ENCODE peak calls at places on chromosome 14, in six cellular contexts. F is IMR-90, W is H1, Z is mesendoderm, S is neuronal stem cell, J is mesenchymal stem cell. E is an unnamed sample.

GRCh38 chr14:95953111-95953724 is 76.6 kb downstream of the TUNAR start:
- DNase-seq in J (no peak), Z (peak), F (no peak), S (peak), W (no peak), E (peak)

GRCh38 chr14:24681056-24681455 is 47.1 kb upstream of the GZMB start:
- DNase-seq in Z (no peak), J (no peak), F (no peak), S (no peak), W (no peak), E (no peak)

GRCh38 chr14:86088156-86088555 is 558.2 kb downstream of the FLRT2 start:
- DNase-seq in W (no peak), S (no peak), J (no peak), F (no peak), Z (no peak), E (no peak)

GRCh38 chr14:55858604-55859003 is 259.6 kb upstream of the PELI2 start:
- DNase-seq in F (no peak), S (no peak), J (no peak), Z (no peak), W (no peak), E (no peak)

GRCh38 chr14:80726211-80726610 is 215.3 kb downstream of the CEP128 start:
- DNase-seq in J (no peak), S (no peak), F (no peak), Z (no peak), W (no peak), E (no peak)

GRCh38 chr14:70333703-70334102 is 25.8 kb downstream of the COX16 start:
- DNase-seq in S (no peak), F (no peak), W (no peak), J (no peak), Z (no peak), E (no peak)

GRCh38 chr14:36271939-36272907 is 48.2 kb downstream of the MBIP start:
- DNase-seq in Z (no peak), S (no peak), W (no peak), F (peak), J (no peak), E (no peak)

GRCh38 chr14:35390577-35391387 is 13.8 kb downstream of the NFKBIA start:
- DNase-seq in W (no peak), S (no peak), J (peak), F (no peak), Z (peak), E (peak)

GRCh38 chr14:55188686-55189295 is 2.6 kb downstream of the DLGAP5 start:
- DNase-seq in J (peak), F (peak), Z (no peak), S (no peak), W (no peak), E (no peak)

GRCh38 chr14:67551940-67552339 is 18.9 kb downstream of the PLEKHH1 start:
- DNase-seq in Z (no peak), W (no peak), F (no peak), S (no peak), J (no peak), E (no peak)

GRCh38 chr14:72609205-72609916 is 284.5 kb downstream of the DPF3 start:
- DNase-seq in J (no peak), Z (no peak), S (no peak), F (no peak), W (no peak), E (no peak)

GRCh38 chr14:98120831-98121464 is 1151.0 kb downstream of the BCL11B start:
- DNase-seq in W (no peak), Z (no peak), S (no peak), F (no peak), J (no peak), E (no peak)

GRCh38 chr14:73612339-73613045 is at the start of gene ACOT6:
- DNase-seq in F (peak), S (peak), Z (peak), J (peak), W (no peak), E (peak)

GRCh38 chr14:25431211-25432076 is 381.5 kb upstream of the STXBP6 start:
- DNase-seq in F (no peak), J (no peak), S (peak), W (peak), Z (peak), E (peak)

GRCh38 chr14:95134304-95134933 is 22.9 kb downstream of the DICER1 start:
- DNase-seq in J (peak), Z (no peak), S (no peak), W (no peak), F (peak), E (peak)

GRCh38 chr14:95299271-95299670 is 20.4 kb downstream of the CLMN start:
- DNase-seq in W (no peak), F (no peak), S (no peak), Z (no peak), J (no peak), E (no peak)

GRCh38 chr14:105315211-105315721 is 718 bp downstream of the PACS2 start:
- DNase-seq in J (peak), F (no peak), S (no peak), W (no peak), Z (peak), E (no peak)

GRCh38 chr14:23119362-23120327 is 590 bp upstream of the CEBPE start:
- DNase-seq in J (no peak), Z (peak), F (no peak), W (no peak), S (no peak), E (no peak)

GRCh38 chr14:94054936-94055335 is 26.1 kb downstream of the DDX24 start:
- DNase-seq in S (no peak), F (no peak), Z (no peak), W (no peak), J (no peak), E (no peak)

GRCh38 chr14:68634874-68635601 is 157.8 kb downstream of the ZFP36L1 start:
- DNase-seq in S (no peak), J (no peak), W (no peak), Z (no peak), F (no peak), E (no peak)

GRCh38 chr14:43755707-43756106 is 751.4 kb downstream of the FSCB start:
- DNase-seq in J (no peak), S (no peak), Z (no peak), W (no peak), F (no peak), E (no peak)

GRCh38 chr14:99232406-99233214 is 39.4 kb downstream of the BCL11B start:
- DNase-seq in S (no peak), J (no peak), W (no peak), F (no peak), Z (no peak), E (no peak)
- H2AK5ac ChIP-seq in S (peak), J (no peak), W (peak), F (no peak), Z (peak), E (peak)

GRCh38 chr14:103124501-103125001 is 1.3 kb downstream of the TNFAIP2 start:
- DNase-seq in F (no peak), Z (no peak), S (no peak), W (no peak), J (no peak), E (no peak)

GRCh38 chr14:103125098-103126070 is 2.1 kb downstream of the TNFAIP2 start:
- DNase-seq in Z (no peak), J (no peak), W (no peak), F (no peak), S (no peak), E (no peak)

GRCh38 chr14:103127356-103127755 is 4.1 kb downstream of the TNFAIP2 start:
- DNase-seq in J (no peak), F (no peak), Z (no peak), W (no peak), S (no peak), E (peak)

GRCh38 chr14:103126873-103127304 is 3.6 kb downstream of the TNFAIP2 start:
- DNase-seq in W (no peak), F (no peak), S (peak), J (no peak), Z (peak), E (peak)

GRCh38 chr14:103126088-103126872 is 3.0 kb downstream of the TNFAIP2 start:
- DNase-seq in W (no peak), J (no peak), S (no peak), F (no peak), Z (no peak), E (no peak)
- H3K4me3 ChIP-seq in W (peak), J (peak), S (peak), F (no peak), Z (no peak), E (peak)

DNA sequence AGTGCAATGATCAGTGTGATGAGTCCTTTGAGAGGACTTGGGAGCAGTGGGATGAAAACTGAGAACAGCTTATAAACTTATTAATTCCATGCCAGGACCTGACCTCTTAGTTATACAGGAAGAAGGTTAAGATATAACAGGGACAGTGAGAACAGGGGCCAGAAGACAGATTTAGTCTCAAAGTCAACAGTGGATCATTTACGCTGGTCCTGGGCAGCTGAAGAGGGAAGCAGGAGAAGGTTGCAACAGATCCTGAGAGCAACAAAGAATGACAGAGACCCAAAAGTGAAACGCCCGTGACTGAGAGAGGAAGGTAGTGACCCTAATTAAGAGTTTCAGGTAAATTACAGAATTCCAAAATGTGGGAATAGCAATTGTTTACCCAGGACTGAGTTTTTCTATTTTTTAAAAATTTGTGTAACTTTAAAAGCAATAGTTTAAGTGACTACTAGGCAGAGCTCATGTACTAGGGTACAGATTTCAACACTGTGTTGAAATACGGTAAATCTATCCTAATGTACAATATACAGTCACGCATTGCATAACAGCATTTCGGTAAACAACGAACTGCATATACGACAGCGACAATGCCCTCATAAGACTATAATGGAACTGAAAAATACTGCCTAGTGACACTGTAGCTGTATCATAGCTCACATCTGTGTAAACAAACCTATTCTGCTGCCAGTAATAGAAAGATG is 77.7 kb upstream of the GNPNAT1 start:
- DNase-seq in Z (no peak), F (no peak), S (no peak), J (no peak), W (no peak), E (no peak)
- H3K23ac ChIP-seq in Z (no peak), F (no peak), S (no peak), J (no peak), W (no peak), E (no peak)

GRCh38 chr14:21077672-21078071 is 7.6 kb downstream of the ARHGEF40 start:
- DNase-seq in F (no peak), J (no peak), S (no peak), W (no peak), Z (no peak), E (no peak)

GRCh38 chr14:21081521-21082184 is 11.5 kb downstream of the ARHGEF40 start:
- DNase-seq in F (no peak), S (no peak), J (no peak), W (no peak), Z (no peak), E (no peak)

GRCh38 chr14:21078726-21079125 is 8.6 kb downstream of the ARHGEF40 start:
- DNase-seq in J (no peak), S (no peak), Z (no peak), F (no peak), W (no peak), E (no peak)

GRCh38 chr14:21075719-21076437 is 5.8 kb downstream of the ARHGEF40 start:
- DNase-seq in S (no peak), J (no peak), W (no peak), F (no peak), Z (no peak), E (no peak)

DNA sequence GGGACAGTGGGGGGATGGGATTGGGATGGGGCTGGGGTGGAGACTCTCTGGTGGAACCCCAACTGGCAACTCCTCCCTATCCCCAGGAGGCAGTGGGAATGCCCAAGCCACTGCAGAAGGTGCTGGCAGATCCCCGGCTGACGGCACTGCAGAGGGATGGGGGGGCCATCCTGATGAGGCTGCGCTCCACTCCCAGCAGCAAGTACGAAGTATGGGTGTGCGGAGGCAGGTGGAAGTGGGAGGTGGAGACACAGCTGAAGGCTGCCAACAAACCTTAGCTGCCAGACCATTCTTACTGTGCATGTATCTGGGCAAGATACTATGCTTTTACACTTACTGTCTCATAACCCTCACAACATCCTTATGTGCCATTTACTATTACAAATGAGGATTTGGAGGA is 8.2 kb downstream of the ARHGEF40 start:
- DNase-seq in F (no peak), W (no peak), J (no peak), S (no peak), Z (no peak), E (no peak)
- H2AK5ac ChIP-seq in F (no peak), W (no peak), J (no peak), S (no peak), Z (no peak), E (no peak)

GRCh38 chr14:100692256-100692655 is 34.4 kb upstream of the DLK1 start:
- DNase-seq in J (peak), W (no peak), S (no peak), F (no peak), Z (no peak), E (no peak)
- H3K4me3 ChIP-seq in J (no peak), W (no peak), S (no peak), F (no peak), Z (no peak), E (no peak)

GRCh38 chr14:101224356-101225115 is 321.0 kb upstream of the RTL1 start:
- DNase-seq in W (no peak), S (no peak), F (no peak), Z (no peak), J (no peak), E (no peak)

GRCh38 chr14:101226265-101226602 is 322.7 kb upstream of the RTL1 start:
- DNase-seq in J (no peak), S (no peak), F (no peak), Z (no peak), W (no peak), E (no peak)

GRCh38 chr14:101226603-101227425 is 323.3 kb upstream of the RTL1 start:
- DNase-seq in W (no peak), S (no peak), J (no peak), Z (no peak), F (no peak), E (no peak)

GRCh38 chr14:101225116-101225728 is 321.7 kb upstream of the RTL1 start:
- DNase-seq in Z (no peak), F (no peak), S (no peak), J (no peak), W (no peak), E (no peak)

DNA sequence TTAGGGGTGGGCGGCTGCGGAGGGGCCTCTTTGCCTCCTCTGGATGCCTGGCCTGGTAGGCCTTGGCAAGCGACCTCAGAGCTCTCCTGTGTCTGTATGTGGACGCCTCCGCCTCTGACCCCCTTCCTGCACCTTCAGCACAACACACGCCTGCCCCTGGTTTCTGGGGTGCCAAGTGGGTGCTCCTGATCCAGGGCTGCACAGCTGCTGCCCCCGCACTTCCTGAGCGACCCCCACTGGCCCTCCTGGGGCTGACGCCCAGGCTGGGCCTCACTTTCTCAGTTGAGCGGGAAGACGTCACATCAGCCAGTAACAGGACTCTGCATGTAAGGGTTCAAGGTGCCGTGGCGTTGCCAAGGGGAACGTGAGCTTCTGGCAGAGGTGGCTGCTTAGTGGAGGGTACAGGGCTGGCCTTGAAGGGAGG is 322.2 kb upstream of the RTL1 start:
- DNase-seq in J (no peak), F (no peak), Z (no peak), W (no peak), S (no peak), E (no peak)
- H3K23ac ChIP-seq in J (no peak), F (no peak), Z (no peak), W (no peak), S (peak), E (no peak)

E was measured in trophoblast cell.